ENCODE peak calls at places on chromosomes 4 and X, in eight cellular contexts. O is PC-3, V is uterus, S is upper lobe of right lung, U is progenitor cell of endocrine pancreas, P is AG10803, T is endodermal cell, I is GM20000. D is an unnamed sample.

GRCh38 chrX:119155416-119156035 is 27.9 kb upstream of the KIAA1210 start:
- DNase-seq in U (no peak), O (peak), I (no peak), P (peak), S (no peak), T (no peak), V (no peak), D (no peak)

GRCh38 chr4:70505152-70505748 is 13.1 kb upstream of the AMTN start:
- DNase-seq in V (no peak), I (peak), T (peak), U (peak), P (peak), S (peak), O (peak), D (no peak)

GRCh38 chrX:103919336-103919682 is 43.1 kb upstream of the TMSB15B start:
- DNase-seq in V (no peak), O (peak), I (no peak), U (no peak), T (no peak), S (no peak), P (peak), D (no peak)

GRCh38 chrX:2894885-2895292 is 34.2 kb downstream of the ARSD start:
- DNase-seq in P (peak), U (no peak), T (peak), S (no peak), V (peak), O (peak), I (no peak), D (no peak)

GRCh38 chr4:105520819-105521790 is 31.3 kb upstream of the ARHGEF38 start:
- DNase-seq in P (peak), T (peak), V (no peak), O (peak), S (no peak), U (no peak), I (peak), D (no peak)

GRCh38 chr4:15352508-15352907 is 75.3 kb upstream of the C1QTNF7 start:
- DNase-seq in T (no peak), V (no peak), P (no peak), I (no peak), S (no peak), U (no peak), O (no peak), D (no peak)

GRCh38 chrX:39201305-39201990 is 400.2 kb downstream of the MID1IP1 start:
- DNase-seq in T (no peak), S (no peak), O (no peak), I (no peak), P (no peak), U (no peak), V (no peak), D (no peak)

GRCh38 chr4:158644341-158644740 is 27.3 kb downstream of the C4orf46 start:
- DNase-seq in S (no peak), P (no peak), U (no peak), T (no peak), O (no peak), V (no peak), I (no peak), D (no peak)

GRCh38 chr4:165384608-165385007 is 5.8 kb downstream of the CPE start:
- DNase-seq in V (no peak), S (no peak), T (no peak), O (no peak), U (no peak), P (peak), I (no peak), D (no peak)

GRCh38 chrX:2500091-2500680 is 590 bp downstream of the DHRSX start:
- DNase-seq in P (peak), I (peak), O (peak), V (no peak), S (peak), U (peak), T (peak), D (no peak)

GRCh38 chrX:103629295-103630170 is 758 bp downstream of the TCEAL1 start:
- DNase-seq in S (peak), I (peak), T (peak), V (peak), P (peak), O (peak), U (peak), D (no peak)

GRCh38 chr4:15469402-15470148 is at the start of gene CC2D2A:
- DNase-seq in O (peak), S (no peak), P (peak), T (peak), I (no peak), U (no peak), V (no peak), D (no peak)

GRCh38 chrX:84339507-84340364 is 151.7 kb upstream of the RPS6KA6 start:
- DNase-seq in S (no peak), T (no peak), U (no peak), P (peak), V (no peak), I (peak), O (peak), D (no peak)

GRCh38 chr4:120990246-120990645 is 67.7 kb upstream of the PRDM5 start:
- DNase-seq in I (no peak), T (peak), S (no peak), O (no peak), U (no peak), V (no peak), P (no peak), D (no peak)

GRCh38 chr4:77127837-77128621 is 29.0 kb upstream of the CCNG2 start:
- DNase-seq in O (no peak), T (peak), P (no peak), V (no peak), I (no peak), U (no peak), S (no peak), D (no peak)

GRCh38 chr4:1031956-1032795 is 20.8 kb downstream of the FGFRL1 start:
- DNase-seq in P (no peak), T (peak), U (no peak), O (peak), S (no peak), I (no peak), V (no peak), D (no peak)
- TF ChIP-seq CTCF in P (no peak), T (no peak), U (no peak), O (peak), S (no peak), I (no peak), V (no peak), D (no peak)

DNA sequence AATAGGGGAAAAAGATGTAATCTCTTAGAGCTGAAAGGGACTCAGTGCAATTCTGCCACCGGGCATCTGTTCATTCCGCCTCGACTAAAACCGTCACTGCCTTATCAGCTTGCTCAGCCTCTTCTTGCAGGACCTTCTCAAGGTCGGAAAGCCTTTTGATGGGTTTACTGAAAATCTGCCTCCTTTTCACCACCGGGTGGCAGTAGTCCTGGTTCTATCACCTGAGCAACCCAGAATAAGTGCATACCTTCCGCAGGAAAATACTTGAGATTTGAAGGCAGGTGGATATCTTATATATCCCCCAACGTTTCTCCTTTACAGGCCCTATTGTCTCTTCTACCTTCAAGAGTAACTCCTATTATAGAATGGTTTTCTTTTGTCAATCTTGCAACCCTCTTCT is 103.4 kb upstream of the PAK3 start:
- DNase-seq in I (peak), S (no peak), P (peak), T (peak), V (no peak), O (peak), U (peak), D (no peak)
- TF ChIP-seq CTCF in I (no peak), S (peak), P (peak), T (peak), V (no peak), O (peak), U (peak), D (peak)

DNA sequence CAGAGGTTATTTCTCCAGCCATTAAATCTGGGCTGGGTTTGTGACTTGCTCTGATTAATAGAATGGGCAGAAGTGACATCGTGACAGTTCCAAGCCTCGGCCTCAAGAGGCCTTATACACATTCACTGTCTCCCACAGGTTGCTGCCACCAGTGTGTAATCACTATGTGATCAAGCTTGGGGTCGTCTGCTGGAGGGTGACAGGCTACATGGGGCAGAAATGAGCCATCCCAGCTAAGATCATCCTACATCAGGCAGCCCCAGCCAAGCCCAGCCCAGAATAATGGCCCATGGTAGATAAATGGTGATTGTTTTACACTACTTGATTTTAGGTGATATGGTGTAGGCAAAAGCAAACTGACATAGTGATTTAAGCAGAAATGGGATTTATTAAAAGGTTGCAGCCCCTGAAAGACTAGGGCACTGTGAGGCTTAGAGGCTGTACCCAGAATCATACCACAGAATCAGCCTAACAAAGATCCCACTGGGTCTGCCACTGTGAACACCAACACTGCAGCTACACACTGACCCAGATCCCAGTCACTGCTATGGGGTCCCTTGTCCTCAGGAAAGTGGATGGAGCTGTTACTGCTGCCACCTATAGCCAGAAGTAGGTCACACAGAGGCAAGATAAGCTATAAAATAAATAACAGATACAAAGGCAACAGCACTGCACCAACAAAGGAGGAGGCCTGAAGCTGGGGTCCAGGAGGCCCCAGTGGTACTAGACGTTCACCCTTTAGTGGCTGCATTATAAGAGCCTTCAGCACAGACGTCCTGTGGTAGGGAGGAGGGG is 159.6 kb upstream of the RBPJ start:
- DNase-seq in U (no peak), I (no peak), V (no peak), T (peak), O (peak), S (no peak), P (no peak), D (no peak)
- TF ChIP-seq CTCF in U (peak), I (no peak), V (no peak), T (peak), O (peak), S (no peak), P (peak), D (peak)

GRCh38 chrX:48713847-48714246 is 17.3 kb downstream of the SUV39H1 start:
- DNase-seq in U (no peak), I (no peak), S (no peak), T (no peak), V (no peak), P (no peak), O (no peak), D (no peak)
- TF ChIP-seq CTCF in U (no peak), I (no peak), S (no peak), T (no peak), V (no peak), P (no peak), O (no peak), D (no peak)

GRCh38 chrX:102341867-102342266 is 94.9 kb downstream of the NXF2 start:
- DNase-seq in S (no peak), U (no peak), O (peak), T (no peak), I (no peak), V (no peak), P (no peak), D (no peak)
- TF ChIP-seq CTCF in S (peak), U (peak), O (peak), T (peak), I (no peak), V (no peak), P (peak), D (peak)

GRCh38 chr4:32460972-32461371 is 1740.8 kb downstream of the PCDH7 start:
- DNase-seq in S (no peak), O (no peak), P (no peak), V (no peak), I (no peak), T (no peak), U (no peak), D (no peak)

DNA sequence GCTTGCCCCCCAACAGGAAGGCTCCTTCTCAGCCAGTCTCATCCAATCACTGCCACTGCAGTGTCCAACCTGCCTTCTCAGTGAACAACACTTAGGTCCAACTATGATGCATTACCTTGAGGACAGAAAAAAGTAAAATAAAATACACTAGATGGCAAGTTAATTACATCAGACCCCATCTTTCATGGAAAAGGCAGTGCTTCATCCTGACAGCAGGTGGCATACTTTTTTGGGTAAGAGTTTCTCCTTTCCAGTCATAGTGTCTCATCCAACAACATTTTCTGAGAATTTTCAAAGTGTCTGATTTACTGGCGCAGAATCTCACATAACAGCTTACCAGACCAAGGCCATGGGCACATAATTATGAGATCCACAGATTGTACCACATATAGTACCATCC is 1742.8 kb downstream of the PCDH7 start:
- DNase-seq in S (no peak), O (peak), T (peak), U (no peak), P (peak), V (no peak), I (no peak), D (no peak)
- TF ChIP-seq CTCF in S (peak), O (peak), T (peak), U (peak), P (peak), V (no peak), I (no peak), D (peak)

GRCh38 chr4:27181672-27182071 is 321.0 kb downstream of the STIM2 start:
- DNase-seq in V (no peak), P (no peak), T (no peak), O (no peak), I (no peak), S (no peak), U (no peak), D (no peak)

GRCh38 chr4:27176881-27177280 is 316.2 kb downstream of the STIM2 start:
- DNase-seq in P (no peak), U (no peak), T (peak), I (no peak), O (no peak), S (no peak), V (no peak), D (no peak)

GRCh38 chr4:27178066-27178465 is 317.4 kb downstream of the STIM2 start:
- DNase-seq in I (no peak), U (no peak), V (no peak), T (no peak), P (peak), O (no peak), S (no peak), D (no peak)

GRCh38 chr4:27176400-27176799 is 315.8 kb downstream of the STIM2 start:
- DNase-seq in T (peak), U (no peak), P (peak), S (no peak), V (no peak), I (no peak), O (peak), D (no peak)
- TF ChIP-seq CTCF in T (peak), U (peak), P (peak), S (peak), V (peak), I (no peak), O (peak), D (peak)

DNA sequence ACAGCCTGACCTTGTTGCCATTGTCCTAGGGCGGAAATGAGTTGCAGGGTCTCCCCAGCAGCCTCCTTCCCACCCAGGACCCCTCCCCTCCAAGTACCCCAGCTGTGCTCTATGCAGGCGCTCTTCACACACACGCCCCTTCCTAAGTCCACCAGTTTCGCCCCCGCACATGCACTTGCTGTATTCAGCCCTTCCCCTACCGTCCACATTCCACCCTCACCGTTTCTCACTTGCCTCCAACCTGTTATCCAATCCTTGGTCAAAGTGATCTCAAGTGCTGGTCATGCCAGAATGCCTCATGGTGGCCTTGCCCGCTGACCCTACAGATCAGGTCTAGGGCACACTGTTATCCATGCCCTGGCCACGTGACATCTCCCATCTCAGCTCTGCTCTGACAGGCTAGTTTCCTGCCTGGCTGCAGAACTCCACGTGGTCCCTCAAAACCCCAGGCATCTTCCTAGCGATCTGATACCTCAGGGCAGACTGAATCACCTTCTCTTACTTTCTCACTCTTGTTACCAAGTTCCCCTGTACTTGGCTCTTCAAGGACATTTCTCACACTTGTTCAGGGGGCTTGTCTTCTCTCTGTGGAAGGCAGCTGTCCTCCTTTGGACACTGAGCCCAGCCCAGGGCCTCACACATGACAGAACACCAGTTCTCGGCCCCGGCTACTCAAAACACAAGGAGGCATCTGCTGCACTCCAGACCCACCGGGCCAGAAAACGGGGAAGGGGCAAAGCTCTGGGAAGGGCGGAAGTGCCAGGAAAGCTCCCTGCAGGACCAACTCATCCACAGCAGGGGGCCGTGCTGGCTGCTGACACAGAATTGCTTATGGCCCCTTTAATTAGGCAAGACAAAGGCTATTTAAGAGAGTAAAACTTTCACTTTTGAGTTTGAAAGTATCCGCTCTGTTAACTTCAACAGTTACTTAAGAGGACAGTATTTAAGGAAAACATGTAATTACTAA is 39.9 kb downstream of the NSG1 start:
- DNase-seq in V (peak), S (no peak), P (no peak), U (no peak), O (no peak), T (peak), I (no peak), D (peak)
- TF ChIP-seq CTCF in V (no peak), S (no peak), P (no peak), U (peak), O (no peak), T (peak), I (no peak), D (peak)

GRCh38 chr4:38989487-38989886 is 42.7 kb downstream of the TMEM156 start:
- DNase-seq in V (no peak), T (no peak), U (no peak), I (no peak), S (no peak), O (peak), P (peak), D (no peak)

GRCh38 chr4:38994135-38994534 is 38.1 kb downstream of the TMEM156 start:
- DNase-seq in O (no peak), S (no peak), P (no peak), T (no peak), I (no peak), V (no peak), U (no peak), D (no peak)

GRCh38 chr4:38990241-38990640 is 42.0 kb downstream of the TMEM156 start:
- DNase-seq in S (no peak), V (no peak), O (no peak), T (no peak), I (no peak), P (no peak), U (no peak), D (no peak)

DNA sequence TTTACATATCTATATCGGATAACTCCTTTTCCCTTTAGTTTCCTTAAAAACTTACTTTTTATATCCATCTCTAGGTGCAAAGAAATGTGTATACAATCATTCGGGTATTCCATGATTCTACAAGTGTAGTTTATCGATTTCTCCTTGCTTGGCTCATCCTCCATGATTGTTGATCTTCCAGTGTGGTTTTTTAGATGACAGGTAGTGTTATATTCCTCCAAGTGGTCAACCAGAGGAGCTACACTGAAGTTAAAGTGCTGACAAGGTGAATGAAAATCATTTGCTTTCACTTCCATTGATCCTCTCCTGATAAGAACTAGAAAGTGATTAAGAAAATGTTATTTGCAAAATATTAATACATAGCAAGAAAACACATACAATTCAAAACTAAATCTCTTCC is 38.5 kb downstream of the TMEM156 start:
- DNase-seq in O (no peak), P (no peak), U (no peak), S (no peak), I (no peak), V (no peak), T (no peak), D (no peak)
- TF ChIP-seq CTCF in O (peak), P (peak), U (peak), S (no peak), I (no peak), V (no peak), T (peak), D (peak)